ENCODE peak calls at places on chromosomes 16 and 17, in five cellular contexts. One of them, this sample, is unnamed.

GRCh38 chr16:25914357-25914962 is 222.7 kb downstream of the HS3ST4 start:
- DNase-seq in brain microvascular endothelial cell: no peak
- DNase-seq in Karpas-422: no peak
- DNase-seq in thoracic aorta: no peak
- DNase-seq in stomach: no peak
- DNase-seq in this sample: peak; percentile 20

GRCh38 chr17:73292031-73292531 is 19.7 kb downstream of the CDC42EP4 start:
- DNase-seq in Karpas-422: no peak
- DNase-seq in thoracic aorta: peak; percentile 70
- DNase-seq in brain microvascular endothelial cell: peak; percentile 62
- DNase-seq in stomach: peak; percentile 68
- DNase-seq in this sample: no peak

GRCh38 chr17:63523256-63523869 is at the start of gene KCNH6:
- DNase-seq in stomach: no peak
- DNase-seq in Karpas-422: no peak
- DNase-seq in thoracic aorta: no peak
- DNase-seq in brain microvascular endothelial cell: no peak
- DNase-seq in this sample: peak; percentile 83

GRCh38 chr16:66474750-66475199 is 47.7 kb downstream of the BEAN1 start:
- DNase-seq in Karpas-422: peak; percentile 58
- DNase-seq in thoracic aorta: no peak
- DNase-seq in brain microvascular endothelial cell: no peak
- DNase-seq in stomach: no peak
- DNase-seq in this sample: peak; percentile 37

GRCh38 chr16:4795181-4795827 is at the start of gene SMIM22:
- DNase-seq in Karpas-422: no peak
- DNase-seq in thoracic aorta: no peak
- DNase-seq in brain microvascular endothelial cell: no peak
- DNase-seq in stomach: peak; percentile 90
- DNase-seq in this sample: no peak

GRCh38 chr17:67244621-67245072 is 349 bp downstream of the HELZ start:
- DNase-seq in Karpas-422: no peak
- DNase-seq in thoracic aorta: no peak
- DNase-seq in brain microvascular endothelial cell: no peak
- DNase-seq in stomach: no peak
- DNase-seq in this sample: peak; percentile 74

GRCh38 chr16:87006021-87006420 is 311.2 kb downstream of the C16orf95 start:
- DNase-seq in stomach: no peak
- DNase-seq in Karpas-422: no peak
- DNase-seq in brain microvascular endothelial cell: no peak
- DNase-seq in thoracic aorta: no peak
- DNase-seq in this sample: peak; percentile 20

GRCh38 chr17:71339219-71339618 is 781.6 kb upstream of the SOX9 start:
- DNase-seq in thoracic aorta: no peak
- DNase-seq in stomach: no peak
- DNase-seq in Karpas-422: no peak
- DNase-seq in brain microvascular endothelial cell: no peak
- DNase-seq in this sample: no peak

GRCh38 chr17:6666077-6666521 is 14.5 kb downstream of the C17orf100 start:
- DNase-seq in thoracic aorta: no peak
- DNase-seq in Karpas-422: peak; percentile 76
- DNase-seq in brain microvascular endothelial cell: peak; percentile 68
- DNase-seq in stomach: peak; percentile 76
- DNase-seq in this sample: peak; percentile 88

GRCh38 chr16:1309888-1310831 is 724 bp downstream of the UBE2I start:
- DNase-seq in Karpas-422: peak; percentile 77
- DNase-seq in stomach: peak; percentile 50
- DNase-seq in thoracic aorta: no peak
- DNase-seq in brain microvascular endothelial cell: peak; percentile 12
- DNase-seq in this sample: no peak

GRCh38 chr16:12178251-12178990 is 201.9 kb downstream of the SNX29 start:
- DNase-seq in brain microvascular endothelial cell: no peak
- DNase-seq in Karpas-422: no peak
- DNase-seq in stomach: no peak
- DNase-seq in thoracic aorta: no peak
- DNase-seq in this sample: peak; percentile 19

GRCh38 chr17:185445-186138 is 4.1 kb upstream of the DOC2B start:
- DNase-seq in brain microvascular endothelial cell: no peak
- DNase-seq in Karpas-422: no peak
- DNase-seq in thoracic aorta: no peak
- DNase-seq in stomach: no peak
- DNase-seq in this sample: no peak

GRCh38 chr17:17750881-17751280 is 69.6 kb downstream of the RAI1 start:
- DNase-seq in brain microvascular endothelial cell: no peak
- DNase-seq in Karpas-422: peak; percentile 76
- DNase-seq in thoracic aorta: no peak
- DNase-seq in stomach: no peak
- DNase-seq in this sample: no peak

GRCh38 chr16:28309811-28310311 is 17.5 kb downstream of the SBK1 start:
- DNase-seq in brain microvascular endothelial cell: no peak
- DNase-seq in Karpas-422: no peak
- DNase-seq in stomach: no peak
- DNase-seq in thoracic aorta: no peak
- DNase-seq in this sample: no peak

GRCh38 chr17:37440424-37440823 is 33.7 kb downstream of the TADA2A start:
- DNase-seq in Karpas-422: no peak
- DNase-seq in brain microvascular endothelial cell: no peak
- DNase-seq in thoracic aorta: no peak
- DNase-seq in stomach: no peak
- DNase-seq in this sample: no peak

GRCh38 chr17:10178789-10179075 is 19.7 kb downstream of the GAS7 start:
- DNase-seq in brain microvascular endothelial cell: no peak
- DNase-seq in Karpas-422: no peak
- DNase-seq in stomach: no peak
- DNase-seq in thoracic aorta: no peak
- DNase-seq in this sample: no peak

GRCh38 chr16:2815299-2815771 is 1.7 kb upstream of the PRSS21 start:
- DNase-seq in brain microvascular endothelial cell: no peak
- DNase-seq in thoracic aorta: no peak
- DNase-seq in stomach: no peak
- DNase-seq in Karpas-422: no peak
- DNase-seq in this sample: peak; percentile 50

GRCh38 chr16:65964752-65965151 is 401.7 kb upstream of the CDH5 start:
- DNase-seq in brain microvascular endothelial cell: no peak
- DNase-seq in stomach: no peak
- DNase-seq in Karpas-422: no peak
- DNase-seq in thoracic aorta: no peak
- DNase-seq in this sample: no peak

GRCh38 chr17:15490634-15491261 is 23.3 kb upstream of the CDRT4 start:
- DNase-seq in thoracic aorta: no peak
- DNase-seq in stomach: no peak
- DNase-seq in Karpas-422: no peak
- DNase-seq in brain microvascular endothelial cell: peak; percentile 73
- DNase-seq in this sample: peak; percentile 69

DNA sequence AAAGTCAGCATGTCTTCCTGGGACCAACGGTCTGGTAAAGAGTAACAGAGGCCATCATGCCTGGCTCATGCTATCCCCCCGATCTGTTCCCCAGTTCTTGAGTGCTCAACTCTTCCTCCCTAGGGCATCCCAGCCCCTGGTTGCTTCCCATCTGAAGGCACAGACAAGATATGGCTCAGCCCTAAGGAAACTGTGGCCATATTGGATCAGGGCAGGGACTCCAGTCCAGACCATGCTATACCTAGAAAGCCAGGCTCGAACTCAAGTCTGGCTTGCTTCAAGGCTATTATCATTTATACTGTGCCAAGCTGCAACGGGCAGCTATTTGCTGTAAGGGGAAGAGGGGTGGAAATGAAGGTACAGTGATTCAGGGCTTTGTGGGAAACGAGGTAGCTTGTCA is 2.8 kb downstream of the UBTF start:
- DNase-seq in brain microvascular endothelial cell: no peak
- DNase-seq in stomach: no peak
- DNase-seq in thoracic aorta: no peak
- DNase-seq in Karpas-422: no peak
- DNase-seq in this sample: no peak
- H3K4me3 ChIP-seq in brain microvascular endothelial cell: no peak overlapping the region
- H3K4me3 ChIP-seq in stomach: no peak overlapping the region
- H3K4me3 ChIP-seq in thoracic aorta: no peak overlapping the region
- H3K4me3 ChIP-seq in Karpas-422: peak overlapping the region; percentile 90
- H3K4me3 ChIP-seq in this sample: no peak overlapping the region

DNA sequence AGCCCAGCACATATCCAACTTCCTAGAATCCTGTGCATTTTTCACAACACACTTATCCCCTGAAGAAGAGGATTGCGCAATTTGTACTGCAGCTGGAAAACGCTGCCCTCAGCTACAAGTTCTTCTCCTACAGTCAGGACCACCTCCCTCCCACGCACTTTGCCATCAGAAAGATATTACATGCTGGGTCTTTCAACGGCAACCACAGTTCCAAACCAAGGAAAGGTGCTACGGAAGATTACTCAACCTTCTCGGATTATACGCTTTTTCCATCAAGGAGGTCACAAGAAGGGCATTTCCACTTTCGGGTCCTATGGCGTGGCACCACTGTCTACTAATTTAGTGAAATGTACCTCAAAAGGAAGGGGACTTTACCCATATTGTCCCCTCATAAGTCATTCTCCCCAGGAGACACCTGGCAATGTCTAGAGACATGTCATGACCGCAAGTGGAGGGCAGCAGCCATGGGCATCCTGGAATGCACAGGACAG is 35.2 kb downstream of the USP7 start:
- DNase-seq in thoracic aorta: no peak
- DNase-seq in stomach: no peak
- DNase-seq in brain microvascular endothelial cell: no peak
- DNase-seq in Karpas-422: no peak
- DNase-seq in this sample: no peak
- H3K36me3 ChIP-seq in thoracic aorta: peaks cover 4% of the 10 kb centered on the region
- H3K36me3 ChIP-seq in stomach: peaks cover 9% of the 10 kb centered on the region
- H3K36me3 ChIP-seq in brain microvascular endothelial cell: peaks cover 14% of the 10 kb centered on the region
- H3K36me3 ChIP-seq in Karpas-422: peaks cover 12% of the 10 kb centered on the region
- H3K36me3 ChIP-seq in this sample: peaks cover 6% of the 10 kb centered on the region

DNA sequence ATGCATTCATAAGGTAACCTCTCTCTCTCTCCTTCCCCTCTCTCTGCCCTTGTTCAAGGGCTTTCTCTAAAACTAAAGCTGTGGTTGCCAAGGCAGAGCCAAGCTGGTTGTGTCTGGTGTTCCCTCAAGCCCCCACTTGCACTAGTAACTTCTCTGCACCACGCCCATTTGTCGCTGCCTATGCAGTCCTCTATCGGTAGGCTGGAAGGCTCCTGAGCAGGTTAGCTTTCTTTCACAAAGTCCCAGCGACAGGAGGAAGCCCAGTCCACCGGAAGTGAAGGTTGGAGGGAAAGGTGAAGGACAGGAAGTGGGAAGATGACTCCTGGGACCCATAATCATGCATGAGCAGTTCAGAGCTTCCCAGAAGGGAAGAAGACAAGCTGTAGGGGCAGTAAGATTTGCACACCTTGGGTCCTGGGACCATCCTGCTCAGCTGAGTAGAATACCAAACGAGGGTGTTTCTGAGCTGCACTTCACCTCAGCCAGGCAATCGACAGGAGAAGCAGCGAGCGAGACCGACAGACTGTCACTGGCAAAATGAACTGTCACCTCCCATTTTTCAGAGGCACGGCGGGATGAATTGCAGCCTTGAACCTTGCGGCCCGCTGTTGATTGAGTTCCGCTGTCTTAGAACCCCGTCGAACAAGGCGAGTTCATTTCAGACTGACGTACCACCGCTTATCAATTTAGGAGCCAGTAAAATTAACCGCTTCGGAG is 14.7 kb upstream of the SKAP1 start:
- DNase-seq in brain microvascular endothelial cell: no peak
- DNase-seq in Karpas-422: peak; percentile 82
- DNase-seq in stomach: no peak
- DNase-seq in thoracic aorta: no peak
- DNase-seq in this sample: no peak
- H3K27me3 ChIP-seq in brain microvascular endothelial cell: no peaks in the 10 kb centered on the region
- H3K27me3 ChIP-seq in Karpas-422: no peaks in the 10 kb centered on the region
- H3K27me3 ChIP-seq in stomach: peaks cover 19% of the 10 kb centered on the region
- H3K27me3 ChIP-seq in thoracic aorta: no peaks in the 10 kb centered on the region
- H3K27me3 ChIP-seq in this sample: peaks cover 2% of the 10 kb centered on the region

GRCh38 chr17:33292981-33293867 is at the start of gene ASIC2:
- DNase-seq in stomach: no peak
- DNase-seq in brain microvascular endothelial cell: no peak
- DNase-seq in Karpas-422: no peak
- DNase-seq in thoracic aorta: no peak
- DNase-seq in this sample: peak; percentile 88

GRCh38 chr17:33292184-33292980 is 713 bp downstream of the ASIC2 start:
- DNase-seq in Karpas-422: no peak
- DNase-seq in thoracic aorta: no peak
- DNase-seq in brain microvascular endothelial cell: no peak
- DNase-seq in stomach: no peak
- DNase-seq in this sample: peak; percentile 89

GRCh38 chr17:33290156-33290697 is 2.9 kb downstream of the ASIC2 start:
- DNase-seq in Karpas-422: no peak
- DNase-seq in brain microvascular endothelial cell: no peak
- DNase-seq in stomach: no peak
- DNase-seq in thoracic aorta: no peak
- DNase-seq in this sample: no peak

GRCh38 chr17:33288954-33289353 is 4.1 kb downstream of the ASIC2 start:
- DNase-seq in brain microvascular endothelial cell: no peak
- DNase-seq in stomach: no peak
- DNase-seq in Karpas-422: no peak
- DNase-seq in thoracic aorta: no peak
- DNase-seq in this sample: peak; percentile 49

DNA sequence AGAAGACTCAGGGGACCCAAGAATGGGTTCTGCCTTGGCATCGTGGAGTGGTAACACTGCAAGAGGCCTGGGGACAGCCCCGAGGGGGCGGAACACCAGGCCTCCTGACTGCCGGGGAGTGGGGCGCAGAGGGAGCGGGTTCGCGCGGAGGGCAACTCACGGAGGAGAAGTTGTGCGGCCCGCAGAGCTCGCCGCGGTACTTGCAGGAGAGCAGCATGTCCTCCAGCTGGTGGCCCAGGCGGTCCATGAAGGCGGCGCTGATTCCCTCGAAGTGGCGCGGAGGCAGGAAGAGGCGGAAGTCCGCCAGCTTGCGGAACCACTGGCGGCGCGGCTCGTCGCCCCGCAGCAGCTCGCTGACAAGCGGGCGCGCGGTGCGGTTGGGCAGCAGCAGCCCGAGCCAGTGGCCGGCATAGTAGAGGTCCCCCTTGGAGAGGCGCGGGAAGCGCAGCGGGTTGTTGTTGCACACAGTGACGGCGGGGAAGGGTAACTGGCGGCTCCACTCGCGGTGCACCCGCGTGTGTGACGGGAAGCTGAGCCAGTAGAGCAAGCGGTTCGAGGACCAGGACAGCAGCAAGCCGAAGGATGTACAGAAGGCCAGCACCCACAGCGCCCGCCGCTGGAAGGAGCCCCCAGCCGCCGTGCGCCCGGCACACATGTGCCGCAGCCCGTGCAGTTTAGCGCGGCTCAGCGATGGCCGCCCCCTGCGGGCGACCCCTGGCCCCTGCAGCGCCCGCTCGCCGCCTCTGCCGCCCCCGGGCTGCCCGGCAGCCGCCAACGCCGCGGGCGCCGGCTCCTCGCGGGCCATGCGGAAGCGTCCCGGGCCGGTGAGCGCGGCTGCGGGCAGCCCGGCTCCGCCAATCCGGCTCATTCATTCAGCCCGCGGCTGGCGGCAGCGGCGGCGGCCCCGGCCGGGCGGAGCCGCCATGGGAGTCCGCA is 1.6 kb downstream of the ASIC2 start:
- DNase-seq in stomach: no peak
- DNase-seq in Karpas-422: no peak
- DNase-seq in brain microvascular endothelial cell: no peak
- DNase-seq in thoracic aorta: no peak
- DNase-seq in this sample: peak; percentile 85
- H3K4me3 ChIP-seq in stomach: peak overlapping the region; percentile 50
- H3K4me3 ChIP-seq in Karpas-422: no peak overlapping the region
- H3K4me3 ChIP-seq in brain microvascular endothelial cell: peak overlapping the region; percentile 5
- H3K4me3 ChIP-seq in thoracic aorta: peak overlapping the region; percentile 66
- H3K4me3 ChIP-seq in this sample: peak overlapping the region; percentile 57